ENCODE peak calls at places on chromosomes 1 and 21, in nine cellular contexts. Z is GM12865; Y is cardiac muscle cell; G is foreskin fibroblast; C is BJ; L is Panc1; N is CD8-positive, alpha-beta T cell; K is GM20000; A is AG04449. J is an unnamed sample.

GRCh38 chr1:240242601-240243144 is 151.0 kb downstream of the FMN2 start:
- DNase-seq in Z (no peak), Y (no peak), G (peak; percentile 87), C (no peak), L (no peak), N (no peak), K (no peak), A (peak; percentile 64), J (no peak)

GRCh38 chr1:2240251-2241156 is 12.4 kb downstream of the SKI start:
- DNase-seq in Z (no peak), Y (peak; percentile 34), G (no peak), C (no peak), L (no peak), N (no peak), K (no peak), A (no peak), J (no peak)

GRCh38 chr1:35568975-35569395 is 4.1 kb upstream of the TFAP2E start:
- DNase-seq in Z (peak; percentile 73), Y (peak; percentile 74), G (peak; percentile 62), C (no peak), L (peak; percentile 64), N (peak; percentile 39), K (peak; percentile 89), A (no peak), J (peak; percentile 83)

GRCh38 chr1:145892486-145893087 is 6.9 kb upstream of the ANKRD35 start:
- DNase-seq in Z (no peak), Y (peak; percentile 27), G (peak; percentile 41), C (no peak), L (no peak), N (no peak), K (no peak), A (no peak), J (no peak)

GRCh38 chr1:145878724-145879123 is 6.9 kb downstream of the ANKRD35 start:
- DNase-seq in Z (no peak), Y (no peak), G (peak; percentile 40), C (no peak), L (no peak), N (no peak), K (no peak), A (no peak), J (no peak)

GRCh38 chr1:220879090-220879508 is at the start of gene HLX:
- DNase-seq in Z (peak; percentile 67), Y (peak; percentile 75), G (peak; percentile 94), C (peak; percentile 48), L (peak; percentile 30), N (no peak), K (peak; percentile 80), A (peak; percentile 57), J (peak; percentile 84)

GRCh38 chr1:204358605-204359004 is 1.1 kb downstream of the PLEKHA6 start:
- DNase-seq in Z (no peak), Y (no peak), G (no peak), C (no peak), L (no peak), N (no peak), K (no peak), A (no peak), J (no peak)

GRCh38 chr1:1439550-1440261 is 4.2 kb downstream of the VWA1 start:
- DNase-seq in Z (no peak), Y (no peak), G (no peak), C (no peak), L (no peak), N (no peak), K (peak; percentile 63), A (no peak), J (no peak)

GRCh38 chr1:44828003-44828651 is 14.9 kb downstream of the PTCH2 start:
- DNase-seq in Z (no peak), Y (no peak), G (no peak), C (no peak), L (no peak), N (no peak), K (no peak), A (no peak), J (no peak)

GRCh38 chr21:43893536-43894205 is 28.6 kb downstream of the AGPAT3 start:
- DNase-seq in Z (peak; percentile 82), Y (peak; percentile 49), G (no peak), C (no peak), L (no peak), N (no peak), K (peak; percentile 70), A (no peak), J (peak; percentile 58)

DNA sequence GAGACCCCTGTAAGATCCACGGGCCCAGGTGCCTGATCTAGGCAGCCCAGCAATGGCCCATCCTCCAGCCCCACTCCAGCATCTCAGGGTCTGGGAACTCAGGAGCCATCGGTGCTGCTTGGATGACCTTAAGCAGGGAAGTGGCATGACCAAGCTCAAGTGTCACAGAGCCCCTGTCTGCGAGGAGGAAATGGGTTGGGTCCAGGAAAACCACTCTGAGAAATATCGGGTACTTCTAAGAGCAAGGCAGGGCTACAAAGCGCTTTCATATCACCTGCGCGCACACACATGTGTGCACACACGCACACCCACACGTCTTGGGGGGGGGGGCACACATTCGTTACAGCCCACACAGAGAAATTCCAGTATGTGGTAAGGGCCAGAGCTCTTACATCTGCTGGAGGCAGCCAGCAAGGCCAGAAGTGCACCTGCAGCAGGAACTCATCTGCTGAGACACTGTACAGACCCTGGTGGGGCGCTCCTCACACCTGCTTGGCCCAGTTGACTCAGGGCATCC is 32.6 kb upstream of the SPOCD1 start:
- DNase-seq in Z (peak; percentile 60), Y (no peak), G (no peak), C (no peak), L (no peak), N (peak; percentile 10), K (no peak), A (no peak), J (no peak)
- TF ChIP-seq CTCF in Z (no peak), Y (no peak), G (no peak), C (no peak), L (no peak), N (no peak), K (no peak), A (no peak), J (peak; percentile 3)

GRCh38 chr1:162677607-162678371 is 45.5 kb downstream of the DDR2 start:
- DNase-seq in Z (peak; percentile 33), Y (no peak), G (no peak), C (no peak), L (no peak), N (no peak), K (peak; percentile 15), A (no peak), J (no peak)
- TF ChIP-seq CTCF in Z (no peak), Y (no peak), G (no peak), C (no peak), L (no peak), N (no peak), K (no peak), A (no peak), J (no peak)

DNA sequence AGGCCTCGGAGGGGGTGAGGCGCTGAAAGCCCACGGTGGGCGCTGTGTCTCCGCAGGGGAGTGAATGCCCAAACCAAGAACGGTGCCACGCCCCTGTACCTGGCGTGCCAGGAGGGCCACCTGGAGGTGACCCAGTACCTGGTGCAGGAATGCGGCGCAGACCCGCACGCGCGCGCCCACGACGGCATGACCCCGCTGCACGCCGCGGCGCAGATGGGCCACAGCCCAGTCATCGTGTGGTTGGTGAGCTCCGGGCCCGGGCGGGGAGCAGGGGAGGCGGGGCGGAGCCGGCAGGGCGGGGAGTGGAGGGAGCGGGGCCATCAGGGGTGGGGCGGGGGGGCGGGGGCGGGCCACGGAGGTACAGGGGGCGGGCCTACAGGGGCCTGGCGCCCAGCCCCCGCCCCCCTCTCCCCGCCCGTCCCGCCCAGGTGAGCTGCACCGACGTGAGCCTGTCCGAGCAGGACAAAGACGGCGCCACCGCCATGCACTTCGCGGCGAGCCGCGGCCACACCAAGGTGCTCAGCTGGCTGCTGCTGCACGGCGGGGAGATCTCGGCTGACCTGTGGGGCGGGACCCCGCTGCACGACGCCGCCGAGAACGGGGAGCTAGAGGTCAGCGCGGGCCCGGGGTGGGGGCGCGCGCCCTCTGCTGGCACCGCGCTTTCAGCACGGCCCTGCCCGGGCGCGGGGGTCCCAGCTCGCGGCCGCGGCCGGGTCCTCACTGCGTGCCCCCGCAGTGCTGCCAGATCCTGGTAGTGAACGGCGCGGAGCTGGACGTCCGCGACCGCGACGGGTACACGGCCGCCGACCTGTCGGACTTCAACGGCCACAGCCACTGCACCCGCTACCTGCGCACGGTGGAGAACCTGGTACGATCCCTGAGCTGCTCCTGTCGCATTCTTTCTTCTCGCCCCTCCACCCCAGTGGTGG is 15.9 kb downstream of the ESPN start:
- DNase-seq in Z (peak; percentile 53), Y (peak; percentile 62), G (no peak), C (no peak), L (no peak), N (peak; percentile 41), K (peak; percentile 79), A (no peak), J (peak; percentile 76)
- TF ChIP-seq CTCF in Z (peak; percentile 34), Y (peak; percentile 26), G (peak; percentile 2), C (no peak), L (peak; percentile 73), N (no peak), K (peak; percentile 11), A (peak; percentile 19), J (peak; percentile 29)

GRCh38 chr1:155309423-155310021 is 856 bp downstream of the FDPS start:
- DNase-seq in Z (no peak), Y (no peak), G (no peak), C (no peak), L (no peak), N (no peak), K (no peak), A (no peak), J (no peak)

GRCh38 chr1:155307247-155307740 is 1.4 kb upstream of the FDPS start:
- DNase-seq in Z (peak; percentile 72), Y (peak; percentile 41), G (no peak), C (no peak), L (no peak), N (no peak), K (no peak), A (no peak), J (no peak)

GRCh38 chr1:155304558-155305063 is 3.4 kb upstream of the PKLR start:
- DNase-seq in Z (no peak), Y (no peak), G (no peak), C (no peak), L (no peak), N (no peak), K (no peak), A (no peak), J (no peak)

GRCh38 chr1:155305881-155306391 is 2.7 kb upstream of the FDPS start:
- DNase-seq in Z (no peak), Y (no peak), G (no peak), C (no peak), L (no peak), N (no peak), K (no peak), A (no peak), J (no peak)

DNA sequence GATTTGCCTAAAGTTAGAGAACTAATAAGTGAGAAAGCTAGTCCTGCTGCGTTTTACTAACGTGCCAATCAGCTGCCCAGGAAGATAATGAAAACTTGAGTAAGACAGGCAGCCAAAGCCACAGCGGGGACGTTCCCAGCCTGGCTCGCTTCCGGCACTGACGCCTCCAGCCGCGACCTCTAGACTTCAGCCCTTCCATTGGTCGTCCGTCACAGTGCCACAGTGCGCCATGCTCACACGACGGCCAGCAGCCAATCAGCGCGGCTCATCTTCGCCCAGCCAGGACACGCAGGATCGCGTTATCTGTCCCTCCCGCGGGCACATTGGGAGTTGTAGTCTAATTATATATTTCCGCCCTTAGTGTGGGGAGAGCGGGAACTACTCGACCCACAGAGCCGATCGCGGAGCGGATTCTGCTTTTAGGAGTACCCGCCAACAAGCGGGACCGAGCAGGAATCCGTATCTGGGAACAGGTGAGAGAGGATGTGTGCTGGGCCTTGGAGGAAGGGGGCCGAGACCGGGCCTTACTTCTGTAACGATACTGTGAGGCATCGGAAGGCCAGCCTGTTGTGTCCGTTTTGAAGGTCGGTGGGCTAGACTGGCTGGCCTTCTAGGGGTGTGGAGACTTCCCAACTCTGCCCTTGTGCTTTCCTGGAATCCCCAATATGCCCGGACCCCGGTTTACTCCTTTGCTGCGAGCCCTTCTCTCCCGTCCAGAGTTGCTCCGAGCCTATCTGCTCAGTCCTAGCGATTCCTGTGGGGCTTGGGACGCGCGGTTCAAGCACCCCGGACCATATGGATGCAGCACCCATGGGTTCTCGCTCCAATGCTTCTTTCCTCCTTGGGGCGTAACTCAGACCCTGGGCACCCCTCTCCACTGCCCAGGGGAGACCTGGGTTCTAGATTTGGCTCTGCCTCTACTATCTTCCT is at the start of gene FDPS:
- DNase-seq in Z (peak; percentile 100), Y (peak; percentile 99), G (peak; percentile 99), C (peak; percentile 96), L (peak; percentile 96), N (peak; percentile 92), K (peak; percentile 94), A (peak; percentile 94), J (peak; percentile 97)
- TF ChIP-seq CTCF in Z (no peak), Y (no peak), G (no peak), C (no peak), L (no peak), N (no peak), K (no peak), A (no peak), J (no peak)